ENCODE peak calls at places on chromosomes 7 and 10, in five cellular contexts. Q, X, M, E and L are unnamed samples.

GRCh38 chr7:137975223-137975622 is 26.7 kb downstream of the CREB3L2 start:
- DNase-seq in E (no peak), M (peak), Q (no peak), X (no peak), L (peak)

GRCh38 chr10:47357911-47358310 is 9.7 kb downstream of the RBP3 start:
- DNase-seq in M (no peak), E (no peak), Q (no peak), X (no peak), L (no peak)

GRCh38 chr7:36138209-36138608 is 14.8 kb upstream of the EEPD1 start:
- DNase-seq in Q (peak), X (no peak), M (no peak), E (no peak), L (no peak)

GRCh38 chr7:137538361-137538762 is 194.8 kb upstream of the PTN start:
- DNase-seq in Q (no peak), E (no peak), X (no peak), M (peak), L (no peak)

GRCh38 chr7:92158660-92159575 is 20.0 kb downstream of the LRRD1 start:
- DNase-seq in M (peak), X (no peak), Q (no peak), E (no peak), L (no peak)

GRCh38 chr10:44804661-44805060 is 106.5 kb upstream of the TMEM72 start:
- DNase-seq in X (no peak), M (peak), E (no peak), Q (no peak), L (no peak)

GRCh38 chr10:20767028-20767427 is 130.1 kb downstream of the NEBL start:
- DNase-seq in X (no peak), Q (no peak), M (peak), E (no peak), L (no peak)

GRCh38 chr7:36306722-36307121 is 82.9 kb upstream of the ANLN start:
- DNase-seq in E (no peak), M (no peak), Q (no peak), X (no peak), L (no peak)

GRCh38 chr10:35216303-35216905 is 89.8 kb downstream of the CREM start:
- DNase-seq in X (peak), E (no peak), Q (no peak), M (peak), L (no peak)

GRCh38 chr7:71414490-71414889 is 282.5 kb downstream of the GALNT17 start:
- DNase-seq in X (no peak), E (no peak), M (no peak), Q (peak), L (no peak)

GRCh38 chr7:89283311-89283710 is 487.8 kb upstream of the TEX47 start:
- DNase-seq in M (no peak), X (no peak), Q (no peak), E (no peak), L (no peak)

GRCh38 chr7:117489911-117490310 is 10.1 kb downstream of the CFTR start:
- DNase-seq in X (no peak), Q (no peak), M (no peak), E (no peak), L (no peak)

GRCh38 chr10:19929466-19930140 is 113.4 kb downstream of the PLXDC2 start:
- DNase-seq in M (peak), Q (no peak), E (no peak), X (peak), L (no peak)

GRCh38 chr7:68121056-68121455 is 1124.4 kb downstream of the TYW1 start:
- DNase-seq in M (no peak), Q (no peak), X (no peak), E (no peak), L (no peak)

GRCh38 chr10:45239642-45240041 is 75.8 kb downstream of the OR13A1 start:
- DNase-seq in M (peak), Q (no peak), X (peak), E (no peak), L (no peak)

GRCh38 chr10:99341860-99342517 is 12.8 kb downstream of the CNNM1 start:
- DNase-seq in X (no peak), E (no peak), Q (no peak), M (peak), L (no peak)

GRCh38 chr7:119703895-119704294 is 569.1 kb upstream of the KCND2 start:
- DNase-seq in X (no peak), E (no peak), M (no peak), Q (no peak), L (no peak)

GRCh38 chr7:112150823-112151641 is 55.2 kb downstream of the DOCK4 start:
- DNase-seq in E (no peak), X (no peak), Q (no peak), M (peak), L (no peak)

GRCh38 chr10:92742331-92743228 is 52.8 kb downstream of the HHEX start:
- DNase-seq in X (no peak), E (no peak), M (no peak), Q (no peak), L (no peak)

GRCh38 chr10:17682236-17682946 is 38.4 kb downstream of the STAM start:
- DNase-seq in M (no peak), X (peak), Q (no peak), E (no peak), L (no peak)

GRCh38 chr10:132263866-132264265 is 43.9 kb downstream of the STK32C start:
- DNase-seq in Q (no peak), M (no peak), X (no peak), E (peak), L (peak)

GRCh38 chr10:62025134-62025794 is 123.8 kb downstream of the ARID5B start:
- DNase-seq in E (no peak), X (peak), M (peak), Q (no peak), L (no peak)

GRCh38 chr7:157490465-157490912 is 153.7 kb downstream of the DNAJB6 start:
- DNase-seq in E (no peak), Q (no peak), M (peak), X (no peak), L (no peak)

GRCh38 chr10:76297787-76298281 is 866.4 kb downstream of the LRMDA start:
- DNase-seq in M (no peak), E (no peak), Q (no peak), X (no peak), L (peak)

GRCh38 chr7:90474284-90475210 is 5.1 kb downstream of the PTTG1IP2 start:
- DNase-seq in E (no peak), M (peak), Q (no peak), X (peak), L (no peak)

GRCh38 chr7:27241189-27242045 is 1.2 kb upstream of the EVX1 start:
- DNase-seq in M (no peak), Q (peak), X (no peak), E (no peak), L (no peak)

GRCh38 chr10:31353574-31353973 is 34.6 kb downstream of the ZEB1 start:
- DNase-seq in Q (no peak), M (peak), E (no peak), X (peak), L (no peak)

GRCh38 chr7:113636727-113637421 is 281.9 kb downstream of the PPP1R3A start:
- DNase-seq in M (peak), E (no peak), Q (no peak), X (no peak), L (no peak)

GRCh38 chr7:105141068-105141467 is 127.1 kb downstream of the KMT2E start:
- DNase-seq in E (peak), M (peak), X (peak), Q (peak), L (no peak)

GRCh38 chr10:71769279-71769823 is 4.0 kb downstream of the VSIR start:
- DNase-seq in M (peak), X (peak), E (no peak), Q (no peak), L (peak)

GRCh38 chr7:149869867-149870266 is 3.9 kb upstream of the ATP6V0E2 start:
- DNase-seq in E (no peak), M (no peak), Q (peak), X (no peak), L (no peak)

GRCh38 chr10:104447331-104447730 is 93.7 kb downstream of the CFAP58 start:
- DNase-seq in E (no peak), Q (no peak), X (no peak), M (peak), L (no peak)

GRCh38 chr10:5927306-5927705 is 37.3 kb downstream of the FBH1 start:
- DNase-seq in Q (no peak), E (no peak), X (no peak), M (peak), L (no peak)

GRCh38 chr7:112500619-112501018 is 19.8 kb downstream of the LSMEM1 start:
- DNase-seq in X (no peak), E (no peak), Q (peak), M (no peak), L (no peak)

GRCh38 chr7:78139335-78139734 is 340.8 kb downstream of the PHTF2 start:
- DNase-seq in E (peak), X (no peak), Q (no peak), M (peak), L (no peak)

GRCh38 chr7:138001529-138002095 is at the start of gene CREB3L2:
- DNase-seq in Q (peak), M (peak), E (peak), X (no peak), L (no peak)

GRCh38 chr10:116444527-116445142 is 17.0 kb downstream of the PNLIPRP3 start:
- DNase-seq in Q (peak), E (peak), X (peak), M (peak), L (no peak)

DNA sequence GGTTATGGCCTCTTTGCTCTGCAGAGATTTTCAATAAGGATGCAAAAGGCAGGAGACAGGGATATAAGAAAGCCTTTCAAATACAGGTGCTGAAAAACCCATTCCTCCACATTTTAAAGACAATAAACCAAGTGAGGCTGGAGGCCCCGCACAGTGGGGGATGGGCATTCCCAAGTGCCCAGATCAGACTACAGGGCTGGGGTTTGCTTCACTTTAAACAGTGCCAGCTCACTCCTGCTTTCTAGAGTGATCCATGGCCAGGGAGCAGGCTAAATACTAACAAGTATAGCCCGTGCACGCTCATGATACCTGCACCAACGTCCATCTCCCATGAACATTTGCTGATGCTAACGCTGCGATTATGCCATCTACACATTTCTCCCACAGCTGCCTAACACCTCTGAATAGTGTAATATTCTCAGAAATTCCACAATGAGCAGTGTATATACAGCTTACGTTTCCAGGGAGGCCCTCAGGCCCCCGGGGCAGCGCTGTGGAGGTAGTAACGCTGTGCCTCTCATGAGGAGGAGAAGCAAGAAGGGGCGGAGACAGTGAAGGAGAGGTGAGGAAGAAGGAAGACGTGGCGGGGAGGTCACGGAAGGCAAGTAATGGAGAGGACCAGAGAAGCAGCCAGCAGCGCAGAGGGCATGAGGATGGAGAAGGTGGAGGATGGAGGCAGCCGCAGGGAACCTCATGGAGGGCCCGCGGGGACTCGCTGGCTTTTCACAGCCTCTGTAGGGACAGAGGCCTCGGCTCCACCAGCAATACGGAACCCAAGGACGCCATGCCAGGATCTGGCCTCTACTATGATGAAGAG is 141.7 kb downstream of the USP6NL start:
- DNase-seq in X (no peak), M (no peak), Q (peak), E (no peak), L (peak)
- H3K9ac ChIP-seq in X (no peak), M (no peak), Q (no peak), E (no peak), L (no peak)

GRCh38 chr7:66907731-66908130 is 13.3 kb upstream of the TMEM248 start:
- DNase-seq in X (no peak), E (no peak), M (no peak), Q (no peak), L (no peak)

GRCh38 chr7:66905243-66905642 is 15.8 kb upstream of the TMEM248 start:
- DNase-seq in E (no peak), M (no peak), X (no peak), Q (no peak), L (no peak)

GRCh38 chr7:66903360-66904062 is 17.5 kb upstream of the TMEM248 start:
- DNase-seq in E (no peak), X (no peak), M (no peak), Q (no peak), L (no peak)

GRCh38 chr7:66904063-66904593 is 16.9 kb upstream of the TMEM248 start:
- DNase-seq in M (no peak), Q (no peak), E (no peak), X (no peak), L (no peak)

GRCh38 chr7:66905689-66906088 is 15.3 kb upstream of the TMEM248 start:
- DNase-seq in Q (peak), E (no peak), X (no peak), M (no peak), L (no peak)
- H3K27ac ChIP-seq in Q (no peak), E (no peak), X (no peak), M (no peak), L (no peak)

DNA sequence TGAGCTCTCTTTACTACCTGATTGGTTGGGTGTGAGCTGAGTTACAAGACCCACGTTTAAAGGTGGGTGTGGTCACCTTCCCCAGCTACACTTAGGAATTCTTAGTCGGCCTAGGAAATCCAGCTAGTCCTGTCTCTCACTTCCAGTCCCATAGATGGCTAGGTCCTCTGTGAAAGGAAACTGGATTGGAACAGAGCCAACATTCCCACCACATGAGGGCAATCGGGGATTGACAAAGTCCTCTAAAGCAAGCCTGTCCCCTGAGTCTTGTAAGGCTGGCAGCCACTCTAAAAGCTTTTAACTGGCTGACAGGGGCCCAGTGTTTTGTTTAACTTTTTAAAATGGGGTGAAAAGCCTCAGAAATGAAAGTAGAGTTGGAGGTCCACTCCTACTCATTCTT is 15.1 kb upstream of the CROT start:
- DNase-seq in Q (no peak), E (no peak), M (no peak), X (no peak), L (no peak)
- H3K4me3 ChIP-seq in Q (peak), E (no peak), M (no peak), X (no peak), L (no peak)

DNA sequence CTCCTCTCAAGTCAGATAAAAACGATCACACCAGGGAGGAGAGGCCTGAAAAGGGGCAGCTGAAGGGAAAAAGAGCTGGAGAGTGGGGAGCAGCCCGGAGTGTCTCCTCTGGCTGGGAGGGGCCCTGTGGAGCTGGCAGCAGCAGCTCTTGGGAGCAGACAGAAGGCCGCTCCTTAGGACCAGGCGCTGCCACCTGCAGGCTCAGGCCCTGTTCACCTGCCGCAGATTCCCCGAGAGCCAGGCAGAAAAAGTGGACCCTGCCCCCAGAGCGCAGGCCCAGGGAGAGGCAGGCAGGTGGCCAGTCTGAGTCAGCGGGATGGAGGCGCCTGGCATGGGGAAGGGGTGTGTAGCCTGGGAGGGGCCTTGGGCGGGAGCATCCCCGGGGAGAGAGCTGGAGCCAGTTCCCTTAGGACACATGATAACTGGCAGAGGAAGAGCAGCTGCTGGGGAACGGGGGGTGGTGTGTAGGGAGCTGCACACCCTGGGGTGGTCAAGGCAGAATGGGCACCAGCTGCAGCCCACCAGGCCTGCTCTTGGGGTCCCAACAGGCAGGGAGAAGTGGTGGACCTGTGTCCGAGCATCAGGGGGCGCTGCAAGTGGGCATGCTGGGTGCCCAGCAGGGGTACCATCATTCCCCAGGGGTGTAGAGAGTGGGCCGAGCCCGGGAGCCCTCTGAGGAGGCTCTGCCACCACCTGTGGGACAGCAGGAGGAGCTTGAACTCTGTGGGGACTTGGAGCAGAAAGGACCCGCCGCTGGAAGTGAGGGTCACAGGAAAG is 177.2 kb upstream of the RHEB start:
- DNase-seq in E (peak), M (peak), X (no peak), Q (peak), L (peak)
- H3K9ac ChIP-seq in E (no peak), M (no peak), X (no peak), Q (no peak), L (no peak)

DNA sequence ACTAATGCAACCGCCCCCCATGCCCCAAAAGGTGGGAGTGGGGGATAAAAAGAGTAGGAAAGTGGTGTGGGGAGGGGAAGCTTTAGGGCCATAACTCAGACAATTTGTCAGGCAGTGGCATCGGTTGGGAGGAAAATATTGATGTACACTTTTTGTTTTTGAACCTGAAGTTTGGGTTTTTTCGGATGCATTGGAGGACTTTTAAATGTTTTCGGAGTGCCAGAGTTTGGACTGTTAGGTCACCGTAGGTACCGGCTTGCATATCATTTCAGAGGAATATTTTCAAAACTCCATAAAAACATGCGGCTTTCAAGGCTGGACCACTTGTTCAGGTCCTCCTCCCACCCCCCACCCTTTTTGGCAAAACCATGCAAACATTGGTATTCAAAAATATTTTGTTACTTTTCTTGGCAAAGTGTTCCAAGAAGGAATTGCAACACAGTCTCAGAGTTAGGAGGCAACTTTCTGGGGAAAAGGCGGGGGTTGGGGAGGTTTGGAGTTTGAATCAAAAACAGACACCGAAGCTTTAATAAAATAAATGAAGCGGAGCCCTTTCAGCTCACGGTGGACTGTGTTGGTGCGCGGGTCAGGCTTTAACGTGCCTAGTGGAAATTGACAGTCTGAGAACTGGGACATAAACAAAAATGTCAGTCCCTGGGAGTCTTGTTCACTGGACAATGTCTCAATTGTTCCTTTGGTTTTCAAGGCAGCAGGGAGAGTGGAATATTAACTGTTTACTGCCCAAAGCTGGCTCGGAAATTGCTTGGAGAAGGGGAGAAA is 109.1 kb downstream of the TCF7L2 start:
- DNase-seq in Q (peak), X (peak), M (peak), E (peak), L (no peak)
- H3K27ac ChIP-seq in Q (peak), X (peak), M (peak), E (peak), L (peak)

GRCh38 chr10:851891-852290 is 79.6 kb downstream of the LARP4B start:
- DNase-seq in M (no peak), E (no peak), X (no peak), Q (no peak), L (no peak)
- H3K4me3 ChIP-seq in M (no peak), E (no peak), X (no peak), Q (no peak), L (no peak)

GRCh38 chr7:50196719-50197118 is 103.7 kb upstream of the ZPBP start:
- DNase-seq in M (no peak), E (no peak), X (no peak), Q (no peak), L (no peak)

GRCh38 chr7:50202052-50202555 is 102.4 kb upstream of the IKZF1 start:
- DNase-seq in M (no peak), E (no peak), X (no peak), Q (peak), L (no peak)

GRCh38 chr7:50197547-50197946 is 104.5 kb upstream of the ZPBP start:
- DNase-seq in X (no peak), Q (peak), E (no peak), M (no peak), L (peak)

GRCh38 chr7:50203521-50203920 is 101.0 kb upstream of the IKZF1 start:
- DNase-seq in M (no peak), Q (peak), X (no peak), E (no peak), L (no peak)

GRCh38 chr7:50199824-50200223 is 104.7 kb upstream of the IKZF1 start:
- DNase-seq in Q (peak), X (no peak), E (no peak), M (no peak), L (no peak)
- H3K9ac ChIP-seq in Q (no peak), X (no peak), E (no peak), M (no peak), L (no peak)